ENCODE peak calls at places on chromosome 6, in ten cellular contexts. L is HFFc6; J is stimulated activated CD4-positive, alpha-beta T cell treated with anti-CD3 and anti-CD28 coated beads, Interleukin-4, amount 100 ng/mL, for 48 hours; Y is right cardiac atrium; U is substantia nigra; N is lung microvascular endothelial cell; C is HFF-Myc; X is A172; P is renal cortical epithelial cell; G is germinal center. O is an unnamed sample.

GRCh38 chr6:16725145-16725864 is 36.0 kb downstream of the ATXN1 start:
- DNase-seq in U (no peak), X (peak), G (no peak), N (peak), P (peak), C (no peak), J (no peak), L (peak), Y (no peak), O (no peak)

GRCh38 chr6:90319044-90319443 is 22.4 kb upstream of the BACH2 start:
- DNase-seq in L (no peak), J (no peak), P (no peak), Y (no peak), G (no peak), X (no peak), N (no peak), C (peak), U (no peak), O (no peak)

GRCh38 chr6:88165877-88166492 is at the start of gene CNR1:
- DNase-seq in P (peak), U (peak), Y (peak), J (peak), N (peak), X (no peak), L (no peak), C (no peak), G (peak), O (no peak)

GRCh38 chr6:24330137-24330732 is 27.6 kb downstream of the DCDC2 start:
- DNase-seq in J (no peak), G (no peak), L (no peak), N (no peak), Y (no peak), U (no peak), P (peak), C (no peak), X (no peak), O (no peak)

GRCh38 chr6:157830354-157831017 is 7.4 kb downstream of the SNX9 start:
- DNase-seq in G (no peak), U (no peak), X (no peak), L (no peak), P (no peak), C (no peak), J (no peak), Y (no peak), N (no peak), O (no peak)

GRCh38 chr6:108353853-108354252 is 59.0 kb downstream of the AFG1L start:
- DNase-seq in P (no peak), J (no peak), N (peak), X (peak), L (no peak), U (no peak), G (no peak), C (no peak), Y (no peak), O (no peak)

GRCh38 chr6:1596088-1596852 is 13.4 kb upstream of the FOXC1 start:
- DNase-seq in N (peak), U (peak), X (peak), J (no peak), Y (no peak), P (no peak), C (no peak), L (no peak), G (peak), O (no peak)

GRCh38 chr6:167742719-167743303 is 83.9 kb upstream of the AFDN start:
- DNase-seq in U (no peak), N (no peak), G (no peak), C (no peak), P (peak), J (no peak), L (no peak), X (peak), Y (no peak), O (no peak)

GRCh38 chr6:36061236-36061635 is 33.6 kb downstream of the MAPK14 start:
- DNase-seq in P (no peak), X (no peak), G (no peak), N (no peak), Y (no peak), C (no peak), U (no peak), L (no peak), J (no peak), O (no peak)

GRCh38 chr6:151494235-151494950 is 576 bp downstream of the CCDC170 start:
- DNase-seq in L (peak), C (no peak), J (no peak), U (no peak), G (peak), N (peak), P (peak), X (no peak), Y (peak), O (no peak)

GRCh38 chr6:137692806-137693205 is 174.3 kb upstream of the TNFAIP3 start:
- DNase-seq in Y (no peak), P (peak), L (no peak), X (peak), U (no peak), J (no peak), G (no peak), C (no peak), N (peak), O (no peak)

GRCh38 chr6:42136508-42137191 is 5.8 kb downstream of the C6orf132 start:
- DNase-seq in J (peak), G (peak), U (no peak), X (peak), Y (no peak), P (peak), C (no peak), L (peak), N (peak), O (peak)

GRCh38 chr6:44697333-44697732 is 309.8 kb downstream of the CDC5L start:
- DNase-seq in G (no peak), X (no peak), J (no peak), N (no peak), Y (no peak), P (no peak), L (no peak), U (no peak), C (peak), O (no peak)

GRCh38 chr6:158853072-158853871 is 34.1 kb upstream of the EZR start:
- DNase-seq in J (peak), L (peak), Y (peak), C (peak), N (peak), X (peak), G (peak), U (no peak), P (peak), O (peak)

GRCh38 chr6:32947552-32948465 is 5.1 kb downstream of the HLA-DMA start:
- DNase-seq in P (peak), N (peak), G (no peak), X (peak), L (peak), C (no peak), J (no peak), U (no peak), Y (no peak), O (no peak)

GRCh38 chr6:56757585-56757984 is 114.9 kb upstream of the DST start:
- DNase-seq in U (peak), P (peak), N (peak), J (no peak), G (no peak), Y (no peak), L (peak), X (peak), C (no peak), O (no peak)